ENCODE peak calls at places on chromosomes 16 and 17, in four cellular contexts. I, A, C and U are unnamed samples.

GRCh38 chr17:74368341-74369152 is 1.2 kb downstream of the GPR142 start:
- DNase-seq in I (peak), A (peak), C (peak), U (peak)

GRCh38 chr16:27880312-27880711 is 183.2 kb downstream of the GSG1L start:
- DNase-seq in I (no peak), A (no peak), C (no peak), U (no peak)

GRCh38 chr17:81401727-81402529 is 6.7 kb downstream of the BAHCC1 start:
- DNase-seq in I (peak), A (no peak), C (no peak), U (peak)

GRCh38 chr17:11296994-11297393 is 56.0 kb downstream of the SHISA6 start:
- DNase-seq in I (no peak), A (no peak), C (no peak), U (no peak)

GRCh38 chr17:41315814-41316430 is 412 bp upstream of the KRTAP17-1 start:
- DNase-seq in I (no peak), A (no peak), C (no peak), U (no peak)

GRCh38 chr17:5584971-5585794 is 874 bp upstream of the NLRP1 start:
- DNase-seq in I (no peak), A (no peak), C (no peak), U (no peak)

GRCh38 chr16:87784812-87785211 is 19.0 kb upstream of the KLHDC4 start:
- DNase-seq in I (no peak), A (no peak), C (no peak), U (no peak)

GRCh38 chr17:37483311-37484039 is 6.2 kb upstream of the DUSP14 start:
- DNase-seq in I (peak), A (no peak), C (no peak), U (peak)

GRCh38 chr17:1725642-1726511 is 1.4 kb downstream of the WDR81 start:
- DNase-seq in I (no peak), A (no peak), C (no peak), U (no peak)

GRCh38 chr16:12539185-12539929 is 264.3 kb downstream of the CPPED1 start:
- DNase-seq in I (no peak), A (no peak), C (no peak), U (peak)

GRCh38 chr16:56800355-56800754 is 64.7 kb upstream of the SLC12A3 start:
- DNase-seq in I (no peak), A (no peak), C (no peak), U (no peak)

GRCh38 chr17:46106966-46107644 is 86.1 kb downstream of the KANSL1 start:
- DNase-seq in I (no peak), A (no peak), C (no peak), U (no peak)

GRCh38 chr17:11917415-11917814 is 79.9 kb downstream of the ZNF18 start:
- DNase-seq in I (no peak), A (no peak), C (no peak), U (no peak)

GRCh38 chr16:54490089-54490488 is 203.5 kb upstream of the IRX3 start:
- DNase-seq in I (no peak), A (no peak), C (no peak), U (no peak)

GRCh38 chr17:47864791-47865216 is 13.8 kb upstream of the SP6 start:
- DNase-seq in I (no peak), A (no peak), C (no peak), U (no peak)

GRCh38 chr17:41975099-41976083 is 8.8 kb downstream of the CNP start:
- DNase-seq in I (no peak), A (peak), C (no peak), U (no peak)

GRCh38 chr16:68379472-68380347 is 68.6 kb downstream of the SMPD3 start:
- DNase-seq in I (no peak), A (no peak), C (no peak), U (no peak)

GRCh38 chr16:78413651-78414050 is 314.2 kb downstream of the WWOX start:
- DNase-seq in I (no peak), A (no peak), C (no peak), U (no peak)

GRCh38 chr17:80861892-80862291 is 129.7 kb upstream of the CHMP6 start:
- DNase-seq in I (no peak), A (peak), C (no peak), U (no peak)

GRCh38 chr16:73006021-73006420 is 41.9 kb downstream of the ZFHX3 start:
- DNase-seq in I (no peak), A (no peak), C (no peak), U (no peak)